ENCODE peak calls at places on chromosomes 2 and 18, in four cellular contexts. Y is heart left ventricle, Q is Panc1, S is cardiac muscle cell. M is an unnamed sample.
A peak's percentile ranks its signal among the peaks of the same experiment; 100 is the strongest.

GRCh38 chr2:129167456-129167855 is 812.0 kb upstream of the RAB6C start:
- DNase-seq in Y (no peak), Q (no peak), S (no peak), M (no peak)

GRCh38 chr2:238170386-238171071 is 11.8 kb downstream of the ERFE start:
- DNase-seq in Y (peak; percentile 27), S (no peak), Q (no peak), M (no peak)

GRCh38 chr2:149169653-149170052 is 131.2 kb downstream of the LYPD6B start:
- DNase-seq in S (no peak), Q (no peak), Y (no peak), M (peak; percentile 31)

GRCh38 chr18:26051845-26052244 is 38.6 kb downstream of the SS18 start:
- DNase-seq in Y (no peak), S (no peak), Q (no peak), M (no peak)

GRCh38 chr2:163348843-163349395 is 386.9 kb downstream of the FIGN start:
- DNase-seq in Y (peak; percentile 25), S (peak; percentile 36), Q (peak; percentile 95), M (peak; percentile 9)

GRCh38 chr2:190841707-190842505 is 38.7 kb upstream of the GLS start:
- DNase-seq in Q (no peak), Y (no peak), S (no peak), M (no peak)

GRCh38 chr2:12036640-12036983 is 290.2 kb downstream of the LPIN1 start:
- DNase-seq in S (no peak), Q (no peak), Y (no peak), M (no peak)

GRCh38 chr2:237739101-237739500 is 59.5 kb upstream of the RBM44 start:
- DNase-seq in Q (no peak), S (no peak), Y (peak; percentile 86), M (no peak)

GRCh38 chr2:221569342-221570278 is 2.5 kb downstream of the EPHA4 start:
- DNase-seq in S (no peak), Q (no peak), Y (no peak), M (no peak)

GRCh38 chr2:70645733-70646420 is 92.3 kb upstream of the TGFA start:
- DNase-seq in S (peak; percentile 38), Q (no peak), Y (no peak), M (no peak)

GRCh38 chr18:36314098-36314497 is 16.6 kb downstream of the FHOD3 start:
- DNase-seq in Q (no peak), Y (no peak), S (no peak), M (no peak)

GRCh38 chr2:147345246-147345645 is 499.6 kb upstream of the ACVR2A start:
- DNase-seq in S (no peak), Q (no peak), Y (no peak), M (no peak)

GRCh38 chr2:20052229-20052871 is 922 bp upstream of the LAPTM4A start:
- DNase-seq in Y (no peak), S (no peak), Q (peak; percentile 48), M (no peak)

GRCh38 chr2:30584116-30584515 is 137.1 kb downstream of the LCLAT1 start:
- DNase-seq in Y (no peak), Q (no peak), S (no peak), M (no peak)

GRCh38 chr2:68774569-68775271 is 40.1 kb downstream of the ARHGAP25 start:
- DNase-seq in Q (no peak), S (no peak), Y (peak; percentile 74), M (peak; percentile 33)

GRCh38 chr2:102806250-102806837 is 44.5 kb downstream of the TMEM182 start:
- DNase-seq in S (peak; percentile 79), Q (peak; percentile 69), Y (peak; percentile 63), M (peak; percentile 73)

GRCh38 chr2:12061785-12062184 is 315.4 kb downstream of the LPIN1 start:
- DNase-seq in Y (no peak), S (no peak), Q (no peak), M (no peak)

GRCh38 chr18:36638224-36638623 is 190.6 kb downstream of the TPGS2 start:
- DNase-seq in Q (no peak), S (no peak), Y (no peak), M (no peak)

GRCh38 chr2:52676056-52676455 is 1091.5 kb upstream of the CHAC2 start:
- DNase-seq in S (no peak), Q (no peak), Y (no peak), M (no peak)

GRCh38 chr18:46460754-46461153 is 196.3 kb downstream of the LOXHD1 start:
- DNase-seq in Y (no peak), Q (no peak), S (no peak), M (no peak)

GRCh38 chr18:46464926-46465655 is 191.9 kb downstream of the LOXHD1 start:
- DNase-seq in S (no peak), Y (no peak), Q (no peak), M (no peak)

GRCh38 chr18:46462523-46462922 is 194.5 kb downstream of the LOXHD1 start:
- DNase-seq in S (no peak), Q (no peak), Y (no peak), M (no peak)

GRCh38 chr18:46459789-46460455 is 197.1 kb downstream of the LOXHD1 start:
- DNase-seq in Y (no peak), Q (no peak), S (no peak), M (no peak)

DNA sequence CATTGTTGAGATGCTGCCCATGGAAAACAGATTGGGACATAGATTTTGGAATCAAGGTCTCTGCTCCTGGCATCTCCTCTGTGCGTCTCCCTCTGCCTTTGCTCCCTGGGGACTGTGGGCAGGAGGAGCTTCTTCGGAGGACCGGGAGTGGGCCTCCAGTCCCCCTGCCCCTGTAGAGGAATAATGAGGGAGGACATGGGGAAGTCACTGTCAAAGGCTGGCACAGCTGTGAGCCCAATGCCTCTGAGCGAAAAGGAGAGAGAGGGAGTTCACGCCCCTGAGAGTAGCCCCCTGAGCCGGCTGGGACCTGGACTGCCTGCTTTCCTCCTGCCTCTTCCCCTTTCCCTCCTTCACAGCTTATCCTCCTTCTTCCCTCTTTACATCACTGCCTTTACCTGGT is 195.0 kb downstream of the LOXHD1 start:
- DNase-seq in Y (no peak), Q (no peak), S (no peak), M (no peak)
- H3K27ac ChIP-seq in Y (no peak overlapping the region), Q (no peak overlapping the region), S (no peak overlapping the region), M (no peak overlapping the region)

DNA sequence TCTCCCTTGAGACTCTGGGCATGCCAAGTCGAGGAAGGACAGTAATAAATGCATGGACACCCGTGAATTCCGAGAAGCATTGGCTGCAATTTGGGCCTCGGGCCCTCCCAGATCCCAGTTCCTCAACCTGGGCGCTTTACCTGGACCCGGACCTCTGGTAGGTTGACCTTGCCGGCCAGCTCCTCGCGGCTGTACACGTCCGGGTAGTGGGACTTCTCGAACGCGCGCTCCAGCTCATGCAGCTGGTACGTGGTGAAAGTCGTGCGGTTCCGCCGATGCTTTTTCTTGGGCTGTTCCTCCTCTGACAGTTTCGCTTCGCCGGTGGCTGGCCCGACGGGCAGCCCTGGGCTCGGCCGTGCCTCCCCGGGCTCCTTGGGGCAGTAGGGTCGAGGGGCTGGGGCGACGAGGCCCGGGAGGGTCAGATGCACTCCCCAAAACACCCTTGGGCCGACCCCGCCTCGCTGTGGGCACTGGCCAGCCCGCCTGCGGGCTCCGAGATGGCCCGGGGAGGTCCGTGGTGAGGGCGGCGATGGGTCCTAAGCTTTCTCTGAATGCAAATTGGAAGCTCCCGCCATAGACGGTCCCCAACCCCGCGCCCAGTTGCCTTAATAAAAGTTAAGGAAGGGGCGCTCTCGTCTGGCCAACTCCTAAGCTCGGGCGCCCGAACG is 899 bp downstream of the RAX start:
- DNase-seq in Y (no peak), Q (no peak), S (no peak), M (no peak)
- H3K4me3 ChIP-seq in Y (peak overlapping the region; percentile 23), Q (no peak overlapping the region), S (peak overlapping the region; percentile 6), M (no peak overlapping the region)

GRCh38 chr2:121709776-121710469 is 26.8 kb downstream of the NIFK start:
- DNase-seq in Q (no peak), Y (no peak), S (no peak), M (no peak)
- H3K9me3 ChIP-seq in Q (no peaks in the 10 kb centered on the region), Y (no peaks in the 10 kb centered on the region), S (no peaks in the 10 kb centered on the region), M (no peaks in the 10 kb centered on the region)

GRCh38 chr2:212926948-212927347 is 224.5 kb downstream of the IKZF2 start:
- DNase-seq in Q (no peak), Y (peak; percentile 32), S (no peak), M (peak; percentile 12)
- H3K27ac ChIP-seq in Q (no peak overlapping the region), Y (no peak overlapping the region), S (no peak overlapping the region), M (no peak overlapping the region)

DNA sequence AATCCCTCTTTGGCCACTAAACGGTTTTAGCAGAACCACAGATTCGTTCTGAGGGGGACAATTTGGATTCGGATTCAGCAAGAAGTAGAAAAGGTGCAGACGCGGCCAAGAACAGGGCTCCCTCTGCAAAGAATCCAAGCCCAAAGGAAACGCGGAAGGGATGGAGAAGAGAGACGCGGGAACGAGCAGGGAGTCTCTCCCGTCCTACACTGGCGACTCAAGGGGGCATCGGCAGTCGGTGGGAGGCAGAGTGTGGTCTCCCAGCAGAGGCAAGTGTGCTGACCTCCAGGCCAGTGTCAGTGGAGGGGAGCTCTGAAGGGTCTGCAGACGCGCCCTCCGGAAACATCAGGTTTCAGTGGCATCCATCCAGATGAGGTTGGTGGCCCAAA is 1.1 kb downstream of the TMEM163 start:
- DNase-seq in S (peak; percentile 34), Y (no peak), Q (no peak), M (no peak)
- H3K4me3 ChIP-seq in S (peak overlapping the region; percentile 80), Y (peak overlapping the region; percentile 48), Q (no peak overlapping the region), M (peak overlapping the region; percentile 40)

DNA sequence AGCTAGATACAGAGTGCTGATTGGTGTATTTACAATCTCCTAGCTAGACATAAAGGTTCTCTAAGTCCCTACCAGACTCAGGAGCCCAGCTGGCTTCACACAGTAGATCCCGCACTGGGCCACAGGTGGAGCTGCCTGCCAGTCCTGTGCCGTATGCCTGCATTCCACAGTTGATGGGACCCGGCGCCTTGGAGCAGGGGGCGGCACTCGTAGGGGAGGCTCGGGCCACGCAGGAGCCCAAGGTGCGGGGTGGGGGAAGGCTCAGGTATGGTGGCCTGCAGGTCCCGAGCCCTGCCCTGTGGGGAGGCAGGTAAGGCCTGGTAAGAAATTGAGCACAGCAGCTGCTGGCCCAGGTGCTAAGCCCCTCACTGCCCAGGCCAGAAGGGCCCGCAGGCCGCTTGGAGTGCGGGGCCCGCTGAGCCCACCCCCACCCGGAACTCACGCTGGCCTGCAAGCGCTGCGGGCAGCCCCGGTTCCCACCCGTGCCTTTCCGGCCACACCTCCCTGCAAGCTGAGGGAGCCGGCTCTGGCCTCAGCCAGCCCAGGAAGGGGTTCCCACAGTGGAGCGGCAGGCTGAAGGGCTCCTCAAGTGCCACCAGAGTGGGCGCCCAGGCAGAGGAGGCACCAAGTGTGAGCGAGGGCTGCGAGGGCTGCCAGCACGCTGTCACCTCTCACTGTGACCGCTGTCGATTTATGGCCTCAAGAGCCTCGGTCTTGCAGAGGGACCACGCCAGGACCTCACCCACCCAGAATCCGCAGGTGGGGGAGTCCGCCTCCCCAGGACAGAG is 76.5 kb downstream of the MEX3C start:
- DNase-seq in Q (no peak), Y (no peak), S (no peak), M (no peak)
- H3K9me3 ChIP-seq in Q (no peaks in the 10 kb centered on the region), Y (no peaks in the 10 kb centered on the region), S (no peaks in the 10 kb centered on the region), M (no peaks in the 10 kb centered on the region)